ENCODE peak calls at places on chromosomes 7 and 10, in seven cellular contexts. R is activated naive CD8-positive, alpha-beta T cell treated with anti-CD3 and anti-CD28 coated beads, Interleukin-2, amount 50 U/mL, for 24 hours; C is AML-193; V is astrocyte of the spinal cord; J is germinal center; N is anterior cingulate cortex; M is bronchial epithelial cell. L is an unnamed sample.

GRCh38 chr7:112448891-112449290 is 1.4 kb upstream of the IFRD1 start:
- DNase-seq in C (no peak), J (no peak), N (no peak), V (no peak), R (no peak), M (peak; percentile 49), L (no peak)

GRCh38 chr10:43961523-43962345 is 313.1 kb upstream of the ZNF32 start:
- DNase-seq in M (no peak), R (no peak), J (no peak), C (no peak), V (no peak), N (no peak), L (no peak)

GRCh38 chr10:48448796-48449195 is 142.3 kb downstream of the MAPK8 start:
- DNase-seq in C (no peak), N (no peak), M (peak; percentile 60), J (no peak), R (no peak), V (peak; percentile 52), L (no peak)

GRCh38 chr10:14146005-14146404 is 184.7 kb downstream of the FRMD4A start:
- DNase-seq in R (no peak), M (peak; percentile 9), J (no peak), V (peak; percentile 23), N (no peak), C (no peak), L (no peak)

GRCh38 chr7:603152-603941 is 83.7 kb upstream of the PDGFA start:
- DNase-seq in V (no peak), R (peak; percentile 69), N (no peak), C (peak; percentile 18), J (no peak), M (no peak), L (no peak)

GRCh38 chr7:107622429-107622828 is 38.2 kb upstream of the SLC26A4 start:
- DNase-seq in J (no peak), N (no peak), R (no peak), V (peak; percentile 39), C (peak; percentile 81), M (peak; percentile 81), L (no peak)

GRCh38 chr7:767580-767940 is 40.5 kb upstream of the PRKAR1B start:
- DNase-seq in N (no peak), C (no peak), R (no peak), M (no peak), V (no peak), J (no peak), L (no peak)

GRCh38 chr7:24879281-24879680 is 100.7 kb downstream of the OSBPL3 start:
- DNase-seq in N (no peak), C (no peak), M (no peak), V (peak; percentile 49), R (no peak), J (no peak), L (no peak)

GRCh38 chr10:51109821-51110533 is 35.7 kb downstream of the PRKG1 start:
- DNase-seq in N (no peak), C (no peak), J (no peak), R (no peak), M (peak; percentile 91), V (peak; percentile 60), L (no peak)

GRCh38 chr7:132116369-132116768 is 459.9 kb downstream of the PLXNA4 start:
- DNase-seq in R (no peak), M (peak; percentile 90), V (no peak), N (no peak), J (no peak), C (no peak), L (no peak)

GRCh38 chr10:127228195-127228785 is 31.9 kb upstream of the INSYN2A start:
- DNase-seq in J (no peak), M (no peak), V (peak; percentile 6), C (no peak), N (no peak), R (no peak), L (no peak)

GRCh38 chr10:104806791-104807190 is 165.7 kb downstream of the SORCS3 start:
- DNase-seq in N (no peak), C (no peak), M (no peak), J (no peak), V (no peak), R (no peak), L (no peak)

GRCh38 chr7:27143022-27143949 is at the start of gene HOXA5:
- DNase-seq in M (peak; percentile 9), N (no peak), R (no peak), C (no peak), J (no peak), V (peak; percentile 99), L (no peak)

GRCh38 chr10:23439920-23440875 is 1.3 kb downstream of the OTUD1 start:
- DNase-seq in V (peak; percentile 17), N (no peak), M (peak; percentile 64), C (no peak), J (peak; percentile 44), R (peak; percentile 41), L (peak; percentile 18)

GRCh38 chr7:29556405-29557195 is 7.0 kb upstream of the PRR15 start:
- DNase-seq in J (no peak), M (no peak), C (no peak), V (no peak), R (no peak), N (no peak), L (no peak)

GRCh38 chr7:117041007-117041406 is 87.7 kb downstream of the ST7 start:
- DNase-seq in V (peak; percentile 58), C (no peak), J (no peak), M (no peak), N (no peak), R (no peak), L (no peak)

GRCh38 chr10:48288661-48289060 is 14.2 kb upstream of the FRMPD2 start:
- DNase-seq in N (no peak), J (no peak), V (peak; percentile 52), C (no peak), M (no peak), R (no peak), L (no peak)

GRCh38 chr7:75056476-75056875 is 17.1 kb downstream of the RCC1L start:
- DNase-seq in N (no peak), M (no peak), V (peak; percentile 67), R (no peak), J (no peak), C (no peak), L (no peak)

GRCh38 chr7:108132551-108133265 is 2.5 kb upstream of the LAMB4 start:
- DNase-seq in J (no peak), C (no peak), M (peak; percentile 97), R (no peak), N (no peak), V (peak; percentile 18), L (no peak)

GRCh38 chr7:42661312-42661711 is 250.6 kb downstream of the C7orf25 start:
- DNase-seq in M (peak; percentile 96), J (no peak), C (no peak), R (no peak), N (no peak), V (peak; percentile 72), L (no peak)

GRCh38 chr10:25024528-25024927 is 8.1 kb downstream of the THNSL1 start:
- DNase-seq in R (no peak), N (no peak), J (no peak), V (no peak), M (no peak), C (no peak), L (no peak)

GRCh38 chr10:5033061-5033770 is 29.6 kb upstream of the AKR1C2 start:
- DNase-seq in R (no peak), J (no peak), V (peak; percentile 36), C (no peak), M (peak; percentile 88), N (no peak), L (no peak)

GRCh38 chr7:108266489-108266888 is 136.3 kb upstream of the LAMB4 start:
- DNase-seq in N (no peak), J (no peak), V (no peak), C (no peak), M (peak; percentile 37), R (no peak), L (no peak)

GRCh38 chr7:97973206-97973658 is 16.8 kb downstream of the OCM2 start:
- DNase-seq in M (no peak), N (peak; percentile 18), V (peak; percentile 4), C (no peak), J (no peak), R (no peak), L (no peak)

GRCh38 chr10:93267521-93267920 is 193.8 kb downstream of the CYP26A1 start:
- DNase-seq in J (peak; percentile 25), R (no peak), C (no peak), N (no peak), M (no peak), V (no peak), L (no peak)

GRCh38 chr10:95229724-95230627 is 35.9 kb downstream of the ACSM6 start:
- DNase-seq in J (no peak), N (no peak), V (peak; percentile 94), C (no peak), R (no peak), M (peak; percentile 95), L (no peak)

GRCh38 chr10:91088300-91089140 is 131.9 kb upstream of the PCGF5 start:
- DNase-seq in R (no peak), C (peak; percentile 39), J (peak; percentile 58), M (peak; percentile 22), V (peak; percentile 22), N (no peak), L (no peak)

GRCh38 chr7:2411815-2412586 is 8.6 kb downstream of the CHST12 start:
- DNase-seq in V (no peak), C (no peak), N (no peak), J (no peak), M (no peak), R (no peak), L (no peak)

GRCh38 chr10:104640339-104641149 is 546 bp upstream of the SORCS3 start:
- DNase-seq in C (no peak), M (no peak), N (no peak), V (peak; percentile 14), R (no peak), J (no peak), L (no peak)